ENCODE peak calls at places on chromosome 16, in nine cellular contexts. One of them, this sample, is unnamed.

GRCh38 chr16:83689385-83689831 is 118.4 kb upstream of the HSBP1 start:
- DNase-seq in head of caudate nucleus: no peak
- DNase-seq in OCI-LY7: no peak
- DNase-seq in RWPE2: no peak
- DNase-seq in stimulated activated CD4-positive, alpha-beta T cell treated with anti-CD3 and anti-CD28 coated beads, Interleukin-1b, Interleukin-23, amount 100 ng/mL, for 48 hours: peak; percentile 9
- DNase-seq in AG20443: peak; percentile 86
- DNase-seq in heart left ventricle: no peak
- DNase-seq in IMR-90: peak; percentile 94
- DNase-seq in GM13976: peak; percentile 41
- DNase-seq in this sample: no peak

GRCh38 chr16:30401768-30402425 is 5.5 kb upstream of the ZNF771 start:
- DNase-seq in head of caudate nucleus: no peak
- DNase-seq in OCI-LY7: no peak
- DNase-seq in RWPE2: no peak
- DNase-seq in GM13976: no peak
- DNase-seq in IMR-90: no peak
- DNase-seq in heart left ventricle: no peak
- DNase-seq in AG20443: no peak
- DNase-seq in stimulated activated CD4-positive, alpha-beta T cell treated with anti-CD3 and anti-CD28 coated beads, Interleukin-1b, Interleukin-23, amount 100 ng/mL, for 48 hours: no peak
- DNase-seq in this sample: peak; percentile 31

GRCh38 chr16:85484337-85485295 is 128.5 kb upstream of the GSE1 start:
- DNase-seq in stimulated activated CD4-positive, alpha-beta T cell treated with anti-CD3 and anti-CD28 coated beads, Interleukin-1b, Interleukin-23, amount 100 ng/mL, for 48 hours: no peak
- DNase-seq in AG20443: no peak
- DNase-seq in heart left ventricle: no peak
- DNase-seq in RWPE2: no peak
- DNase-seq in head of caudate nucleus: no peak
- DNase-seq in GM13976: no peak
- DNase-seq in IMR-90: no peak
- DNase-seq in OCI-LY7: no peak
- DNase-seq in this sample: no peak

GRCh38 chr16:369866-370436 is 387 bp downstream of the MRPL28 start:
- DNase-seq in heart left ventricle: no peak
- DNase-seq in AG20443: peak; percentile 43
- DNase-seq in GM13976: no peak
- DNase-seq in OCI-LY7: no peak
- DNase-seq in head of caudate nucleus: no peak
- DNase-seq in RWPE2: no peak
- DNase-seq in stimulated activated CD4-positive, alpha-beta T cell treated with anti-CD3 and anti-CD28 coated beads, Interleukin-1b, Interleukin-23, amount 100 ng/mL, for 48 hours: no peak
- DNase-seq in IMR-90: no peak
- DNase-seq in this sample: no peak

GRCh38 chr16:74076568-74076967 is 220.0 kb upstream of the PSMD7 start:
- DNase-seq in GM13976: no peak
- DNase-seq in IMR-90: no peak
- DNase-seq in AG20443: no peak
- DNase-seq in RWPE2: no peak
- DNase-seq in OCI-LY7: no peak
- DNase-seq in stimulated activated CD4-positive, alpha-beta T cell treated with anti-CD3 and anti-CD28 coated beads, Interleukin-1b, Interleukin-23, amount 100 ng/mL, for 48 hours: no peak
- DNase-seq in head of caudate nucleus: no peak
- DNase-seq in heart left ventricle: no peak
- DNase-seq in this sample: no peak

GRCh38 chr16:31700200-31700529 is 172.5 kb downstream of the AHSP start:
- DNase-seq in IMR-90: no peak
- DNase-seq in GM13976: peak; percentile 91
- DNase-seq in OCI-LY7: no peak
- DNase-seq in RWPE2: no peak
- DNase-seq in stimulated activated CD4-positive, alpha-beta T cell treated with anti-CD3 and anti-CD28 coated beads, Interleukin-1b, Interleukin-23, amount 100 ng/mL, for 48 hours: no peak
- DNase-seq in heart left ventricle: no peak
- DNase-seq in head of caudate nucleus: no peak
- DNase-seq in AG20443: peak; percentile 81
- DNase-seq in this sample: no peak

GRCh38 chr16:11672206-11673090 is 4.2 kb downstream of the SNN start:
- DNase-seq in head of caudate nucleus: no peak
- DNase-seq in IMR-90: no peak
- DNase-seq in GM13976: no peak
- DNase-seq in AG20443: no peak
- DNase-seq in heart left ventricle: no peak
- DNase-seq in OCI-LY7: peak; percentile 83
- DNase-seq in RWPE2: no peak
- DNase-seq in stimulated activated CD4-positive, alpha-beta T cell treated with anti-CD3 and anti-CD28 coated beads, Interleukin-1b, Interleukin-23, amount 100 ng/mL, for 48 hours: no peak
- DNase-seq in this sample: peak; percentile 86

GRCh38 chr16:11535494-11535893 is 51.2 kb downstream of the LITAF start:
- DNase-seq in heart left ventricle: no peak
- DNase-seq in head of caudate nucleus: no peak
- DNase-seq in RWPE2: peak; percentile 78
- DNase-seq in OCI-LY7: no peak
- DNase-seq in AG20443: no peak
- DNase-seq in IMR-90: no peak
- DNase-seq in GM13976: no peak
- DNase-seq in stimulated activated CD4-positive, alpha-beta T cell treated with anti-CD3 and anti-CD28 coated beads, Interleukin-1b, Interleukin-23, amount 100 ng/mL, for 48 hours: no peak
- DNase-seq in this sample: peak; percentile 23

GRCh38 chr16:30523768-30524574 is 2.4 kb downstream of the ZNF768 start:
- DNase-seq in heart left ventricle: peak; percentile 68
- DNase-seq in AG20443: no peak
- DNase-seq in OCI-LY7: no peak
- DNase-seq in IMR-90: no peak
- DNase-seq in RWPE2: no peak
- DNase-seq in stimulated activated CD4-positive, alpha-beta T cell treated with anti-CD3 and anti-CD28 coated beads, Interleukin-1b, Interleukin-23, amount 100 ng/mL, for 48 hours: no peak
- DNase-seq in head of caudate nucleus: no peak
- DNase-seq in GM13976: no peak
- DNase-seq in this sample: no peak

GRCh38 chr16:4272114-4272954 is 489 bp downstream of the TFAP4 start:
- DNase-seq in head of caudate nucleus: peak; percentile 60
- DNase-seq in AG20443: peak; percentile 48
- DNase-seq in GM13976: peak; percentile 73
- DNase-seq in stimulated activated CD4-positive, alpha-beta T cell treated with anti-CD3 and anti-CD28 coated beads, Interleukin-1b, Interleukin-23, amount 100 ng/mL, for 48 hours: peak; percentile 49
- DNase-seq in IMR-90: no peak
- DNase-seq in RWPE2: no peak
- DNase-seq in OCI-LY7: peak; percentile 72
- DNase-seq in heart left ventricle: peak; percentile 59
- DNase-seq in this sample: peak; percentile 82

GRCh38 chr16:1920727-1921155 is 2.5 kb upstream of the HS3ST6 start:
- DNase-seq in heart left ventricle: no peak
- DNase-seq in IMR-90: no peak
- DNase-seq in RWPE2: no peak
- DNase-seq in OCI-LY7: peak; percentile 41
- DNase-seq in AG20443: peak; percentile 56
- DNase-seq in GM13976: no peak
- DNase-seq in stimulated activated CD4-positive, alpha-beta T cell treated with anti-CD3 and anti-CD28 coated beads, Interleukin-1b, Interleukin-23, amount 100 ng/mL, for 48 hours: no peak
- DNase-seq in head of caudate nucleus: no peak
- DNase-seq in this sample: peak; percentile 71

GRCh38 chr16:23145608-23146007 is 3.6 kb downstream of the USP31 start:
- DNase-seq in OCI-LY7: no peak
- DNase-seq in RWPE2: no peak
- DNase-seq in head of caudate nucleus: no peak
- DNase-seq in stimulated activated CD4-positive, alpha-beta T cell treated with anti-CD3 and anti-CD28 coated beads, Interleukin-1b, Interleukin-23, amount 100 ng/mL, for 48 hours: no peak
- DNase-seq in IMR-90: peak; percentile 82
- DNase-seq in AG20443: peak; percentile 16
- DNase-seq in GM13976: no peak
- DNase-seq in heart left ventricle: no peak
- DNase-seq in this sample: no peak

GRCh38 chr16:660459-661183 is 7.3 kb upstream of the RHOT2 start:
- DNase-seq in heart left ventricle: peak; percentile 92
- DNase-seq in RWPE2: peak; percentile 92
- DNase-seq in OCI-LY7: peak; percentile 91
- DNase-seq in AG20443: peak; percentile 98
- DNase-seq in stimulated activated CD4-positive, alpha-beta T cell treated with anti-CD3 and anti-CD28 coated beads, Interleukin-1b, Interleukin-23, amount 100 ng/mL, for 48 hours: peak; percentile 71
- DNase-seq in GM13976: peak; percentile 96
- DNase-seq in head of caudate nucleus: peak; percentile 82
- DNase-seq in IMR-90: peak; percentile 77
- DNase-seq in this sample: peak; percentile 95

GRCh38 chr16:2243031-2243528 is 6.8 kb downstream of the DNASE1L2 start:
- DNase-seq in stimulated activated CD4-positive, alpha-beta T cell treated with anti-CD3 and anti-CD28 coated beads, Interleukin-1b, Interleukin-23, amount 100 ng/mL, for 48 hours: no peak
- DNase-seq in GM13976: no peak
- DNase-seq in IMR-90: no peak
- DNase-seq in OCI-LY7: no peak
- DNase-seq in heart left ventricle: peak; percentile 22
- DNase-seq in head of caudate nucleus: no peak
- DNase-seq in RWPE2: no peak
- DNase-seq in AG20443: no peak
- DNase-seq in this sample: peak; percentile 66

GRCh38 chr16:50197582-50197981 is 44.5 kb downstream of the TENT4B start:
- DNase-seq in AG20443: no peak
- DNase-seq in IMR-90: no peak
- DNase-seq in stimulated activated CD4-positive, alpha-beta T cell treated with anti-CD3 and anti-CD28 coated beads, Interleukin-1b, Interleukin-23, amount 100 ng/mL, for 48 hours: no peak
- DNase-seq in head of caudate nucleus: no peak
- DNase-seq in OCI-LY7: peak; percentile 51
- DNase-seq in GM13976: no peak
- DNase-seq in RWPE2: no peak
- DNase-seq in heart left ventricle: no peak
- DNase-seq in this sample: peak; percentile 72

GRCh38 chr16:81544691-81545365 is 100.2 kb downstream of the CMIP start:
- DNase-seq in IMR-90: peak; percentile 21
- DNase-seq in RWPE2: no peak
- DNase-seq in GM13976: no peak
- DNase-seq in heart left ventricle: no peak
- DNase-seq in stimulated activated CD4-positive, alpha-beta T cell treated with anti-CD3 and anti-CD28 coated beads, Interleukin-1b, Interleukin-23, amount 100 ng/mL, for 48 hours: no peak
- DNase-seq in AG20443: no peak
- DNase-seq in OCI-LY7: no peak
- DNase-seq in head of caudate nucleus: no peak
- DNase-seq in this sample: no peak

GRCh38 chr16:89307421-89307805 is 89.9 kb downstream of the ZNF778 start:
- DNase-seq in OCI-LY7: no peak
- DNase-seq in heart left ventricle: peak; percentile 14
- DNase-seq in IMR-90: no peak
- DNase-seq in GM13976: no peak
- DNase-seq in AG20443: no peak
- DNase-seq in stimulated activated CD4-positive, alpha-beta T cell treated with anti-CD3 and anti-CD28 coated beads, Interleukin-1b, Interleukin-23, amount 100 ng/mL, for 48 hours: no peak
- DNase-seq in RWPE2: no peak
- DNase-seq in head of caudate nucleus: no peak
- DNase-seq in this sample: no peak

GRCh38 chr16:12096828-12097522 is 120.4 kb downstream of the SNX29 start:
- DNase-seq in head of caudate nucleus: no peak
- DNase-seq in AG20443: no peak
- DNase-seq in GM13976: no peak
- DNase-seq in IMR-90: no peak
- DNase-seq in RWPE2: peak; percentile 11
- DNase-seq in stimulated activated CD4-positive, alpha-beta T cell treated with anti-CD3 and anti-CD28 coated beads, Interleukin-1b, Interleukin-23, amount 100 ng/mL, for 48 hours: no peak
- DNase-seq in OCI-LY7: no peak
- DNase-seq in heart left ventricle: no peak
- DNase-seq in this sample: no peak

GRCh38 chr16:1465567-1465915 is 9.3 kb downstream of the CLCN7 start:
- DNase-seq in OCI-LY7: no peak
- DNase-seq in IMR-90: no peak
- DNase-seq in AG20443: no peak
- DNase-seq in head of caudate nucleus: no peak
- DNase-seq in RWPE2: peak; percentile 47
- DNase-seq in GM13976: no peak
- DNase-seq in stimulated activated CD4-positive, alpha-beta T cell treated with anti-CD3 and anti-CD28 coated beads, Interleukin-1b, Interleukin-23, amount 100 ng/mL, for 48 hours: no peak
- DNase-seq in heart left ventricle: no peak
- DNase-seq in this sample: no peak

GRCh38 chr16:27102701-27103575 is 36.2 kb downstream of the C16orf82 start:
- DNase-seq in GM13976: no peak
- DNase-seq in heart left ventricle: no peak
- DNase-seq in RWPE2: no peak
- DNase-seq in head of caudate nucleus: no peak
- DNase-seq in OCI-LY7: no peak
- DNase-seq in AG20443: no peak
- DNase-seq in IMR-90: no peak
- DNase-seq in stimulated activated CD4-positive, alpha-beta T cell treated with anti-CD3 and anti-CD28 coated beads, Interleukin-1b, Interleukin-23, amount 100 ng/mL, for 48 hours: no peak
- DNase-seq in this sample: no peak

GRCh38 chr16:55834044-55834443 is 1.1 kb upstream of the CES1 start:
- DNase-seq in heart left ventricle: no peak
- DNase-seq in stimulated activated CD4-positive, alpha-beta T cell treated with anti-CD3 and anti-CD28 coated beads, Interleukin-1b, Interleukin-23, amount 100 ng/mL, for 48 hours: no peak
- DNase-seq in OCI-LY7: no peak
- DNase-seq in AG20443: no peak
- DNase-seq in head of caudate nucleus: no peak
- DNase-seq in GM13976: no peak
- DNase-seq in RWPE2: no peak
- DNase-seq in IMR-90: no peak
- DNase-seq in this sample: no peak

GRCh38 chr16:77793417-77793816 is 5.1 kb downstream of the VAT1L start:
- DNase-seq in stimulated activated CD4-positive, alpha-beta T cell treated with anti-CD3 and anti-CD28 coated beads, Interleukin-1b, Interleukin-23, amount 100 ng/mL, for 48 hours: no peak
- DNase-seq in OCI-LY7: no peak
- DNase-seq in head of caudate nucleus: no peak
- DNase-seq in IMR-90: no peak
- DNase-seq in heart left ventricle: no peak
- DNase-seq in RWPE2: no peak
- DNase-seq in AG20443: no peak
- DNase-seq in GM13976: no peak
- DNase-seq in this sample: no peak

GRCh38 chr16:71573387-71574094 is 3.4 kb downstream of the TAT start:
- DNase-seq in GM13976: no peak
- DNase-seq in OCI-LY7: no peak
- DNase-seq in stimulated activated CD4-positive, alpha-beta T cell treated with anti-CD3 and anti-CD28 coated beads, Interleukin-1b, Interleukin-23, amount 100 ng/mL, for 48 hours: no peak
- DNase-seq in head of caudate nucleus: no peak
- DNase-seq in RWPE2: no peak
- DNase-seq in IMR-90: no peak
- DNase-seq in AG20443: no peak
- DNase-seq in heart left ventricle: no peak
- DNase-seq in this sample: no peak

GRCh38 chr16:3095869-3096268 is 3.2 kb downstream of the ZSCAN10 start:
- DNase-seq in heart left ventricle: no peak
- DNase-seq in stimulated activated CD4-positive, alpha-beta T cell treated with anti-CD3 and anti-CD28 coated beads, Interleukin-1b, Interleukin-23, amount 100 ng/mL, for 48 hours: peak; percentile 58
- DNase-seq in IMR-90: no peak
- DNase-seq in AG20443: peak; percentile 33
- DNase-seq in head of caudate nucleus: no peak
- DNase-seq in GM13976: peak; percentile 90
- DNase-seq in RWPE2: no peak
- DNase-seq in OCI-LY7: peak; percentile 77
- DNase-seq in this sample: peak; percentile 86

GRCh38 chr16:66003196-66003595 is 363.3 kb upstream of the CDH5 start:
- DNase-seq in OCI-LY7: no peak
- DNase-seq in head of caudate nucleus: no peak
- DNase-seq in AG20443: peak; percentile 38
- DNase-seq in stimulated activated CD4-positive, alpha-beta T cell treated with anti-CD3 and anti-CD28 coated beads, Interleukin-1b, Interleukin-23, amount 100 ng/mL, for 48 hours: no peak
- DNase-seq in RWPE2: no peak
- DNase-seq in IMR-90: peak; percentile 76
- DNase-seq in heart left ventricle: no peak
- DNase-seq in GM13976: no peak
- DNase-seq in this sample: no peak

GRCh38 chr16:10514369-10515055 is 65.9 kb downstream of the EMP2 start:
- DNase-seq in stimulated activated CD4-positive, alpha-beta T cell treated with anti-CD3 and anti-CD28 coated beads, Interleukin-1b, Interleukin-23, amount 100 ng/mL, for 48 hours: peak; percentile 40
- DNase-seq in heart left ventricle: no peak
- DNase-seq in AG20443: peak; percentile 64
- DNase-seq in GM13976: peak; percentile 62
- DNase-seq in head of caudate nucleus: peak; percentile 21
- DNase-seq in IMR-90: peak; percentile 70
- DNase-seq in OCI-LY7: peak; percentile 64
- DNase-seq in RWPE2: no peak
- DNase-seq in this sample: peak; percentile 85

GRCh38 chr16:49526966-49527365 is 153.4 kb downstream of the C16orf78 start:
- DNase-seq in RWPE2: no peak
- DNase-seq in heart left ventricle: no peak
- DNase-seq in head of caudate nucleus: no peak
- DNase-seq in OCI-LY7: no peak
- DNase-seq in stimulated activated CD4-positive, alpha-beta T cell treated with anti-CD3 and anti-CD28 coated beads, Interleukin-1b, Interleukin-23, amount 100 ng/mL, for 48 hours: no peak
- DNase-seq in IMR-90: no peak
- DNase-seq in AG20443: no peak
- DNase-seq in GM13976: no peak
- DNase-seq in this sample: no peak

GRCh38 chr16:29943846-29944669 is 17.8 kb upstream of the TMEM219 start:
- DNase-seq in RWPE2: peak; percentile 85
- DNase-seq in IMR-90: peak; percentile 99
- DNase-seq in GM13976: no peak
- DNase-seq in heart left ventricle: no peak
- DNase-seq in OCI-LY7: no peak
- DNase-seq in AG20443: peak; percentile 91
- DNase-seq in head of caudate nucleus: peak; percentile 24
- DNase-seq in stimulated activated CD4-positive, alpha-beta T cell treated with anti-CD3 and anti-CD28 coated beads, Interleukin-1b, Interleukin-23, amount 100 ng/mL, for 48 hours: no peak
- DNase-seq in this sample: no peak

This sample was measured in Karpas-422.